ENCODE peak calls at places on chromosomes 11 and 22, in ten cellular contexts. P is EL; H is NCI-H1092 treated with DMSO at 0.1 percent for 48 hours; Y is GM23248; K is RWPE1; E is activated T-helper 1 cell treated with anti-CD3 and anti-CD28 coated beads, Interleukin-2, amount 50 U/mL, for 16 hours; N is ACHN; X is HuH-7; A is ureter; L is endothelial cell. Z is an unnamed sample.

GRCh38 chr11:64712430-64713030 is 10.5 kb downstream of the NRXN2 start:
- DNase-seq in P (no peak), H (no peak), Y (no peak), K (no peak), E (no peak), N (no peak), X (no peak), A (no peak), L (no peak), Z (no peak)

GRCh38 chr22:21949569-21949918 is 3.1 kb downstream of the PPM1F start:
- DNase-seq in P (no peak), H (no peak), Y (no peak), K (no peak), E (no peak), N (no peak), X (no peak), A (no peak), L (no peak), Z (no peak)

GRCh38 chr22:37213218-37213855 is 1.1 kb upstream of the SSTR3 start:
- DNase-seq in P (no peak), H (no peak), Y (no peak), K (no peak), E (no peak), N (no peak), X (no peak), A (no peak), L (no peak), Z (no peak)

GRCh38 chr11:103959279-103959930 is 77.0 kb upstream of the DDI1 start:
- DNase-seq in P (peak; percentile 70), H (no peak), Y (peak; percentile 51), K (no peak), E (no peak), N (no peak), X (no peak), A (no peak), L (no peak), Z (no peak)

GRCh38 chr11:119702261-119702591 is 26.8 kb downstream of the NECTIN1 start:
- DNase-seq in P (peak; percentile 52), H (no peak), Y (no peak), K (no peak), E (no peak), N (no peak), X (no peak), A (no peak), L (no peak), Z (no peak)

GRCh38 chr11:76745561-76746207 is 37.5 kb upstream of the TSKU start:
- DNase-seq in P (no peak), H (no peak), Y (no peak), K (no peak), E (no peak), N (no peak), X (no peak), A (no peak), L (no peak), Z (no peak)

GRCh38 chr22:45009881-45010531 is at the start of gene PHF21B:
- DNase-seq in P (peak; percentile 34), H (no peak), Y (peak; percentile 38), K (peak; percentile 19), E (no peak), N (peak; percentile 74), X (peak; percentile 58), A (peak; percentile 49), L (peak; percentile 85), Z (no peak)

GRCh38 chr11:12802418-12803085 is 128.3 kb downstream of the TEAD1 start:
- DNase-seq in P (peak; percentile 80), H (peak; percentile 100), Y (peak; percentile 48), K (peak; percentile 96), E (no peak), N (peak; percentile 84), X (peak; percentile 78), A (peak; percentile 71), L (no peak), Z (no peak)

GRCh38 chr11:20973959-20974358 is 304.6 kb downstream of the NELL1 start:
- DNase-seq in P (no peak), H (no peak), Y (no peak), K (no peak), E (no peak), N (no peak), X (no peak), A (no peak), L (no peak), Z (no peak)

GRCh38 chr22:29266564-29267461 is 968 bp downstream of the RHBDD3 start:
- DNase-seq in P (peak; percentile 41), H (no peak), Y (peak; percentile 46), K (no peak), E (no peak), N (no peak), X (peak; percentile 54), A (no peak), L (no peak), Z (no peak)

GRCh38 chr11:117300301-117300700 is 9.2 kb downstream of the BACE1-AS start:
- DNase-seq in P (peak; percentile 23), H (peak; percentile 22), Y (peak; percentile 52), K (no peak), E (no peak), N (no peak), X (peak; percentile 40), A (peak; percentile 66), L (no peak), Z (no peak)

GRCh38 chr11:119147604-119148333 is 1.1 kb upstream of the ABCG4 start:
- DNase-seq in P (no peak), H (no peak), Y (no peak), K (no peak), E (no peak), N (no peak), X (no peak), A (no peak), L (no peak), Z (no peak)

GRCh38 chr22:41919357-41920224 is 4.7 kb upstream of the SHISA8 start:
- DNase-seq in P (peak; percentile 45), H (no peak), Y (peak; percentile 62), K (no peak), E (no peak), N (peak; percentile 35), X (no peak), A (peak; percentile 66), L (peak; percentile 70), Z (no peak)

GRCh38 chr11:79421820-79422219 is 19.0 kb downstream of the TENM4 start:
- DNase-seq in P (no peak), H (no peak), Y (no peak), K (no peak), E (no peak), N (no peak), X (no peak), A (no peak), L (no peak), Z (no peak)

GRCh38 chr11:69867076-69868002 is 48.1 kb upstream of the FGF3 start:
- DNase-seq in P (peak; percentile 79), H (no peak), Y (peak; percentile 41), K (no peak), E (no peak), N (no peak), X (no peak), A (no peak), L (no peak), Z (no peak)

GRCh38 chr11:130762342-130763037 is 153.8 kb downstream of the SNX19 start:
- DNase-seq in P (no peak), H (peak; percentile 75), Y (no peak), K (no peak), E (no peak), N (no peak), X (no peak), A (no peak), L (no peak), Z (no peak)

GRCh38 chr22:27669798-27670599 is 131.6 kb downstream of the MN1 start:
- DNase-seq in P (no peak), H (no peak), Y (peak; percentile 17), K (no peak), E (no peak), N (no peak), X (no peak), A (no peak), L (no peak), Z (no peak)

GRCh38 chr22:25334091-25334490 is 114.7 kb downstream of the CRYBB2 start:
- DNase-seq in P (peak; percentile 35), H (peak; percentile 48), Y (peak; percentile 55), K (no peak), E (no peak), N (peak; percentile 43), X (peak; percentile 53), A (no peak), L (peak; percentile 97), Z (no peak)

GRCh38 chr11:111308140-111308539 is 9.8 kb downstream of the POU2AF3 start:
- DNase-seq in P (no peak), H (peak; percentile 95), Y (no peak), K (no peak), E (no peak), N (peak; percentile 4), X (peak; percentile 52), A (peak; percentile 41), L (no peak), Z (no peak)

GRCh38 chr22:46362934-46363515 is 27.5 kb downstream of the TRMU start:
- DNase-seq in P (no peak), H (no peak), Y (no peak), K (no peak), E (no peak), N (no peak), X (no peak), A (no peak), L (no peak), Z (no peak)

GRCh38 chr11:2419638-2420501 is 19.3 kb downstream of the TSSC4 start:
- DNase-seq in P (peak; percentile 74), H (peak; percentile 75), Y (peak; percentile 89), K (peak; percentile 66), E (peak; percentile 40), N (peak; percentile 69), X (peak; percentile 96), A (peak; percentile 85), L (peak; percentile 85), Z (peak; percentile 50)

GRCh38 chr11:63999349-64000025 is 13.2 kb downstream of the OTUB1 start:
- DNase-seq in P (peak; percentile 42), H (no peak), Y (peak; percentile 79), K (peak; percentile 98), E (peak; percentile 54), N (no peak), X (no peak), A (peak; percentile 87), L (peak; percentile 47), Z (peak; percentile 49)

GRCh38 chr22:45235101-45235777 is 5.5 kb downstream of the KIAA0930 start:
- DNase-seq in P (no peak), H (no peak), Y (no peak), K (no peak), E (no peak), N (no peak), X (no peak), A (no peak), L (no peak), Z (no peak)

GRCh38 chr11:75793966-75794365 is 21.0 kb upstream of the UVRAG start:
- DNase-seq in P (no peak), H (peak; percentile 20), Y (no peak), K (no peak), E (no peak), N (no peak), X (no peak), A (no peak), L (no peak), Z (no peak)

GRCh38 chr11:90202342-90202741 is 20.5 kb downstream of the CHORDC1 start:
- DNase-seq in P (no peak), H (no peak), Y (no peak), K (no peak), E (no peak), N (no peak), X (no peak), A (no peak), L (no peak), Z (no peak)

GRCh38 chr22:20634560-20635226 is 127.3 kb downstream of the MED15 start:
- DNase-seq in P (no peak), H (no peak), Y (no peak), K (no peak), E (no peak), N (no peak), X (no peak), A (no peak), L (no peak), Z (no peak)

GRCh38 chr11:36724742-36725387 is 126.8 kb upstream of the RAG2 start:
- DNase-seq in P (no peak), H (no peak), Y (no peak), K (no peak), E (no peak), N (no peak), X (no peak), A (no peak), L (no peak), Z (no peak)

GRCh38 chr11:97269527-97269926 is 879.7 kb downstream of the JRKL start:
- DNase-seq in P (no peak), H (no peak), Y (peak; percentile 0), K (peak; percentile 1), E (no peak), N (peak; percentile 33), X (peak; percentile 0), A (no peak), L (no peak), Z (no peak)

Z was measured in CD4-positive, alpha-beta T cell.